ENCODE peak calls at places on chromosomes 11 and 22, in six cellular contexts. D is HS-5, K is left cardiac atrium, R is brain microvascular endothelial cell, B is glutamatergic neuron, C is cardiac septum. N is an unnamed sample.

GRCh38 chr11:70031631-70032469 is 46.3 kb upstream of the ANO1 start:
- DNase-seq in R (no peak), D (no peak), K (no peak), B (no peak), C (no peak), N (no peak)

GRCh38 chr22:40196628-40197027 is 18.9 kb downstream of the TNRC6B start:
- DNase-seq in B (no peak), R (peak), D (peak), K (no peak), C (no peak), N (no peak)

GRCh38 chr11:105236631-105237030 is 97.1 kb upstream of the CARD18 start:
- DNase-seq in K (no peak), R (no peak), D (no peak), B (no peak), C (no peak), N (no peak)

GRCh38 chr11:117076941-117077659 is 21.1 kb downstream of the SIK3 start:
- DNase-seq in R (no peak), B (no peak), C (no peak), D (no peak), K (no peak), N (no peak)

GRCh38 chr22:49671331-49672012 is 156.2 kb downstream of the BRD1 start:
- DNase-seq in C (no peak), R (no peak), D (no peak), K (no peak), B (no peak), N (no peak)

GRCh38 chr11:110349109-110349996 is 52.9 kb upstream of the RDX start:
- DNase-seq in D (no peak), B (no peak), R (no peak), K (no peak), C (no peak), N (no peak)

GRCh38 chr11:123584186-123584585 is 70.2 kb downstream of the SCN3B start:
- DNase-seq in C (no peak), D (no peak), R (no peak), B (no peak), K (no peak), N (no peak)

GRCh38 chr11:47553417-47553746 is 450 bp upstream of the CELF1 start:
- DNase-seq in D (no peak), R (no peak), B (no peak), C (no peak), K (no peak), N (no peak)

GRCh38 chr22:32764330-32765116 is 37.0 kb upstream of the TIMP3 start:
- DNase-seq in C (peak), D (no peak), K (peak), R (peak), B (no peak), N (no peak)

GRCh38 chr22:21025266-21025665 is 7.1 kb downstream of the SLC7A4 start:
- DNase-seq in D (no peak), R (no peak), K (no peak), C (no peak), B (no peak), N (no peak)

GRCh38 chr11:113896156-113896879 is 8.3 kb upstream of the HTR3B start:
- DNase-seq in R (peak), K (peak), B (peak), D (no peak), C (no peak), N (no peak)

N was measured in effector CD8-positive, alpha-beta T cell.